ENCODE peak calls at places on chromosomes 3 and 15, in ten cellular contexts. One of them, this sample, is unnamed. For H3K4me1, the result is how much of the 10 kb centered on the place peaks cover.

GRCh38 chr3:120348065-120348980 is 831 bp downstream of the LRRC58 start:
- DNase-seq in uterus: no peak
- DNase-seq in neural progenitor cell: peak
- DNase-seq in sigmoid colon: no peak
- DNase-seq in left ventricle myocardium inferior: no peak
- DNase-seq in H1: peak
- DNase-seq in hepatocyte: peak
- DNase-seq in A549: no peak
- DNase-seq in pancreas: no peak
- DNase-seq in transverse colon: no peak
- DNase-seq in this sample: no peak

GRCh38 chr3:52005571-52005986 is 9.9 kb upstream of the RPL29 start:
- DNase-seq in uterus: no peak
- DNase-seq in neural progenitor cell: peak
- DNase-seq in sigmoid colon: no peak
- DNase-seq in left ventricle myocardium inferior: no peak
- DNase-seq in H1: no peak
- DNase-seq in hepatocyte: peak
- DNase-seq in A549: no peak
- DNase-seq in pancreas: peak
- DNase-seq in transverse colon: no peak
- DNase-seq in this sample: no peak

GRCh38 chr3:170076715-170077238 is 39.0 kb downstream of the GPR160 start:
- DNase-seq in uterus: no peak
- DNase-seq in neural progenitor cell: no peak
- DNase-seq in sigmoid colon: no peak
- DNase-seq in left ventricle myocardium inferior: no peak
- DNase-seq in H1: no peak
- DNase-seq in hepatocyte: peak
- DNase-seq in A549: no peak
- DNase-seq in pancreas: no peak
- DNase-seq in transverse colon: no peak
- DNase-seq in this sample: no peak

GRCh38 chr3:139394116-139394515 is 4.7 kb upstream of the COPB2 start:
- DNase-seq in uterus: no peak
- DNase-seq in neural progenitor cell: no peak
- DNase-seq in sigmoid colon: no peak
- DNase-seq in left ventricle myocardium inferior: no peak
- DNase-seq in H1: no peak
- DNase-seq in hepatocyte: no peak
- DNase-seq in A549: no peak
- DNase-seq in pancreas: no peak
- DNase-seq in transverse colon: no peak
- DNase-seq in this sample: no peak

GRCh38 chr15:55031732-55032131 is 165.0 kb downstream of the RSL24D1 start:
- DNase-seq in uterus: no peak
- DNase-seq in neural progenitor cell: no peak
- DNase-seq in sigmoid colon: no peak
- DNase-seq in left ventricle myocardium inferior: no peak
- DNase-seq in H1: no peak
- DNase-seq in hepatocyte: no peak
- DNase-seq in A549: no peak
- DNase-seq in pancreas: no peak
- DNase-seq in transverse colon: no peak
- DNase-seq in this sample: no peak

GRCh38 chr15:52112203-52112750 is 298 bp downstream of the BCL2L10 start:
- DNase-seq in uterus: no peak
- DNase-seq in neural progenitor cell: no peak
- DNase-seq in sigmoid colon: no peak
- DNase-seq in left ventricle myocardium inferior: no peak
- DNase-seq in H1: no peak
- DNase-seq in hepatocyte: peak
- DNase-seq in A549: no peak
- DNase-seq in pancreas: peak
- DNase-seq in transverse colon: peak
- DNase-seq in this sample: no peak

GRCh38 chr3:43687499-43687811 is 3.3 kb upstream of the ABHD5 start:
- DNase-seq in uterus: no peak
- DNase-seq in neural progenitor cell: no peak
- DNase-seq in sigmoid colon: no peak
- DNase-seq in left ventricle myocardium inferior: no peak
- DNase-seq in H1: no peak
- DNase-seq in hepatocyte: no peak
- DNase-seq in A549: no peak
- DNase-seq in pancreas: no peak
- DNase-seq in transverse colon: no peak
- DNase-seq in this sample: no peak

GRCh38 chr3:106333911-106334618 is 465.3 kb upstream of the CBLB start:
- DNase-seq in uterus: no peak
- DNase-seq in neural progenitor cell: no peak
- DNase-seq in sigmoid colon: no peak
- DNase-seq in left ventricle myocardium inferior: no peak
- DNase-seq in H1: no peak
- DNase-seq in hepatocyte: no peak
- DNase-seq in A549: no peak
- DNase-seq in pancreas: no peak
- DNase-seq in transverse colon: no peak
- DNase-seq in this sample: no peak

GRCh38 chr15:100301905-100302431 is 39.8 kb downstream of the ADAMTS17 start:
- DNase-seq in uterus: no peak
- DNase-seq in neural progenitor cell: no peak
- DNase-seq in sigmoid colon: no peak
- DNase-seq in left ventricle myocardium inferior: no peak
- DNase-seq in H1: no peak
- DNase-seq in hepatocyte: no peak
- DNase-seq in A549: no peak
- DNase-seq in pancreas: no peak
- DNase-seq in transverse colon: no peak
- DNase-seq in this sample: no peak

GRCh38 chr3:69379661-69380060 is 6.2 kb downstream of the FRMD4B start:
- DNase-seq in uterus: no peak
- DNase-seq in neural progenitor cell: no peak
- DNase-seq in sigmoid colon: no peak
- DNase-seq in left ventricle myocardium inferior: no peak
- DNase-seq in H1: no peak
- DNase-seq in hepatocyte: no peak
- DNase-seq in A549: no peak
- DNase-seq in pancreas: no peak
- DNase-seq in transverse colon: no peak
- DNase-seq in this sample: no peak

GRCh38 chr3:171453175-171453868 is 6.9 kb downstream of the TNIK start:
- DNase-seq in uterus: no peak
- DNase-seq in neural progenitor cell: peak
- DNase-seq in sigmoid colon: no peak
- DNase-seq in left ventricle myocardium inferior: no peak
- DNase-seq in H1: no peak
- DNase-seq in hepatocyte: peak
- DNase-seq in A549: no peak
- DNase-seq in pancreas: no peak
- DNase-seq in transverse colon: no peak
- DNase-seq in this sample: no peak

GRCh38 chr3:152069871-152070270 is 196.4 kb downstream of the SUCNR1 start:
- DNase-seq in uterus: no peak
- DNase-seq in neural progenitor cell: no peak
- DNase-seq in sigmoid colon: no peak
- DNase-seq in left ventricle myocardium inferior: no peak
- DNase-seq in H1: no peak
- DNase-seq in hepatocyte: no peak
- DNase-seq in A549: no peak
- DNase-seq in pancreas: no peak
- DNase-seq in transverse colon: no peak
- DNase-seq in this sample: no peak

GRCh38 chr3:194713299-194714121 is 27.8 kb downstream of the FAM43A start:
- DNase-seq in uterus: no peak
- DNase-seq in neural progenitor cell: no peak
- DNase-seq in sigmoid colon: no peak
- DNase-seq in left ventricle myocardium inferior: no peak
- DNase-seq in H1: no peak
- DNase-seq in hepatocyte: no peak
- DNase-seq in A549: no peak
- DNase-seq in pancreas: no peak
- DNase-seq in transverse colon: no peak
- DNase-seq in this sample: no peak

GRCh38 chr15:36271048-36271447 is 308.4 kb upstream of the CDIN1 start:
- DNase-seq in uterus: no peak
- DNase-seq in neural progenitor cell: peak
- DNase-seq in sigmoid colon: no peak
- DNase-seq in left ventricle myocardium inferior: no peak
- DNase-seq in H1: peak
- DNase-seq in hepatocyte: no peak
- DNase-seq in A549: no peak
- DNase-seq in pancreas: no peak
- DNase-seq in transverse colon: no peak
- DNase-seq in this sample: no peak

GRCh38 chr3:184751204-184751809 is 39.4 kb upstream of the MAGEF1 start:
- DNase-seq in uterus: no peak
- DNase-seq in neural progenitor cell: no peak
- DNase-seq in sigmoid colon: no peak
- DNase-seq in left ventricle myocardium inferior: no peak
- DNase-seq in H1: no peak
- DNase-seq in hepatocyte: no peak
- DNase-seq in A549: no peak
- DNase-seq in pancreas: no peak
- DNase-seq in transverse colon: no peak
- DNase-seq in this sample: no peak

GRCh38 chr3:48413086-48413485 is 16.8 kb downstream of the PLXNB1 start:
- DNase-seq in uterus: no peak
- DNase-seq in neural progenitor cell: no peak
- DNase-seq in sigmoid colon: peak
- DNase-seq in left ventricle myocardium inferior: no peak
- DNase-seq in H1: no peak
- DNase-seq in hepatocyte: no peak
- DNase-seq in A549: no peak
- DNase-seq in pancreas: no peak
- DNase-seq in transverse colon: no peak
- DNase-seq in this sample: peak

GRCh38 chr3:119359476-119359998 is 65.4 kb downstream of the ARHGAP31 start:
- DNase-seq in uterus: no peak
- DNase-seq in neural progenitor cell: no peak
- DNase-seq in sigmoid colon: no peak
- DNase-seq in left ventricle myocardium inferior: no peak
- DNase-seq in H1: no peak
- DNase-seq in hepatocyte: no peak
- DNase-seq in A549: no peak
- DNase-seq in pancreas: no peak
- DNase-seq in transverse colon: no peak
- DNase-seq in this sample: no peak

GRCh38 chr3:17399586-17399985 is 342.8 kb downstream of the TBC1D5 start:
- DNase-seq in uterus: no peak
- DNase-seq in neural progenitor cell: no peak
- DNase-seq in sigmoid colon: no peak
- DNase-seq in left ventricle myocardium inferior: no peak
- DNase-seq in H1: no peak
- DNase-seq in hepatocyte: no peak
- DNase-seq in A549: no peak
- DNase-seq in pancreas: no peak
- DNase-seq in transverse colon: no peak
- DNase-seq in this sample: no peak

GRCh38 chr3:23385327-23385726 is 182.2 kb downstream of the UBE2E2 start:
- DNase-seq in uterus: no peak
- DNase-seq in neural progenitor cell: no peak
- DNase-seq in sigmoid colon: no peak
- DNase-seq in left ventricle myocardium inferior: no peak
- DNase-seq in H1: no peak
- DNase-seq in hepatocyte: no peak
- DNase-seq in A549: no peak
- DNase-seq in pancreas: no peak
- DNase-seq in transverse colon: no peak
- DNase-seq in this sample: no peak

GRCh38 chr3:125512135-125512920 is 7.7 kb downstream of the SNX4 start:
- DNase-seq in uterus: no peak
- DNase-seq in neural progenitor cell: no peak
- DNase-seq in sigmoid colon: no peak
- DNase-seq in left ventricle myocardium inferior: no peak
- DNase-seq in H1: no peak
- DNase-seq in hepatocyte: no peak
- DNase-seq in A549: peak
- DNase-seq in pancreas: no peak
- DNase-seq in transverse colon: no peak
- DNase-seq in this sample: no peak
- H3K27ac ChIP-seq in uterus: no peak
- H3K27ac ChIP-seq in neural progenitor cell: no peak
- H3K27ac ChIP-seq in sigmoid colon: no peak
- H3K27ac ChIP-seq in left ventricle myocardium inferior: no peak
- H3K27ac ChIP-seq in H1: no peak
- H3K27ac ChIP-seq in hepatocyte: no peak
- H3K27ac ChIP-seq in A549: no peak
- H3K27ac ChIP-seq in pancreas: no peak
- H3K27ac ChIP-seq in transverse colon: no peak
- H3K27ac ChIP-seq in this sample: no peak

GRCh38 chr15:38671675-38672141 is 107.1 kb upstream of the RASGRP1 start:
- DNase-seq in uterus: no peak
- DNase-seq in neural progenitor cell: no peak
- DNase-seq in sigmoid colon: no peak
- DNase-seq in left ventricle myocardium inferior: no peak
- DNase-seq in H1: no peak
- DNase-seq in hepatocyte: no peak
- DNase-seq in A549: no peak
- DNase-seq in pancreas: no peak
- DNase-seq in transverse colon: no peak
- DNase-seq in this sample: no peak
- H3K4me1 ChIP-seq in uterus: under half
- H3K4me1 ChIP-seq in neural progenitor cell: under half
- H3K4me1 ChIP-seq in sigmoid colon: under half
- H3K4me1 ChIP-seq in left ventricle myocardium inferior: under half
- H3K4me1 ChIP-seq in H1: under half
- H3K4me1 ChIP-seq in hepatocyte: under half
- H3K4me1 ChIP-seq in A549: under half
- H3K4me1 ChIP-seq in pancreas: under half
- H3K4me1 ChIP-seq in transverse colon: under half
- H3K4me1 ChIP-seq in this sample: under half

GRCh38 chr15:91941871-91942270 is 88.4 kb downstream of the SLCO3A1 start:
- DNase-seq in uterus: no peak
- DNase-seq in neural progenitor cell: no peak
- DNase-seq in sigmoid colon: no peak
- DNase-seq in left ventricle myocardium inferior: no peak
- DNase-seq in H1: no peak
- DNase-seq in hepatocyte: no peak
- DNase-seq in A549: no peak
- DNase-seq in pancreas: no peak
- DNase-seq in transverse colon: no peak
- DNase-seq in this sample: no peak
- TF ChIP-seq CTCF in uterus: no peak
- TF ChIP-seq CTCF in neural progenitor cell: no peak
- TF ChIP-seq CTCF in sigmoid colon: no peak
- TF ChIP-seq CTCF in left ventricle myocardium inferior: peak
- TF ChIP-seq CTCF in H1: no peak
- TF ChIP-seq CTCF in hepatocyte: no peak
- TF ChIP-seq CTCF in A549: peak
- TF ChIP-seq CTCF in pancreas: no peak
- TF ChIP-seq CTCF in transverse colon: no peak
- TF ChIP-seq CTCF in this sample: no peak

DNA sequence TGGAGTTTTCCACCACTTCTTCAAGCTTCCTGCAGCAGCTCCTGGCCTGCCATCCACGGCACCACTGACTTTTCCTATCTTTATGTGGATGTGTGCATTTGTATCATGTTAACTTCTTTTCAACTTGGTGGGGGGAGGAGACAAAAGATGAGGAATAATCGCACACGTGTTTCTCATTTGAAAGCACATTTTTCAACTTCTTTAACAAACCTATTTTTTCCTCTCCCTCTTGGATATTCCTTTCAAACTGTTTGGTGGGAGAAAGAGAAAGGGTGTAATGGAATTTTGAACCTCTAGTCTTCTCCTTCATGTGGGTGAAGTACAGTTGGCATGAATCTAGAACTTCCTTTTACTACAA is 61.1 kb upstream of the LRTM1 start:
- DNase-seq in uterus: no peak
- DNase-seq in neural progenitor cell: no peak
- DNase-seq in sigmoid colon: no peak
- DNase-seq in left ventricle myocardium inferior: no peak
- DNase-seq in H1: no peak
- DNase-seq in hepatocyte: no peak
- DNase-seq in A549: no peak
- DNase-seq in pancreas: no peak
- DNase-seq in transverse colon: no peak
- DNase-seq in this sample: no peak
- H3K27ac ChIP-seq in uterus: peak
- H3K27ac ChIP-seq in neural progenitor cell: no peak
- H3K27ac ChIP-seq in sigmoid colon: peak
- H3K27ac ChIP-seq in left ventricle myocardium inferior: peak
- H3K27ac ChIP-seq in H1: no peak
- H3K27ac ChIP-seq in hepatocyte: peak
- H3K27ac ChIP-seq in A549: no peak
- H3K27ac ChIP-seq in pancreas: no peak
- H3K27ac ChIP-seq in transverse colon: peak
- H3K27ac ChIP-seq in this sample: no peak